ENCODE peak calls at places on chromosomes 3 and 15, in seven cellular contexts. I is sigmoid colon, V is H1, K is GM23338, X is endothelial cell of umbilical vein, H is K562, A is transverse colon. E is an unnamed sample.

GRCh38 chr3:184937611-184938010 is 125.6 kb downstream of the VPS8 start:
- DNase-seq in I (no peak), V (no peak), K (no peak), X (no peak), H (no peak), A (no peak), E (no peak)

GRCh38 chr3:7423995-7424394 is 563.1 kb downstream of the GRM7 start:
- DNase-seq in I (no peak), V (no peak), K (peak), X (no peak), H (no peak), A (no peak), E (no peak)

GRCh38 chr15:57861805-57862586 is 155.5 kb downstream of the POLR2M start:
- DNase-seq in I (no peak), V (no peak), K (no peak), X (peak), H (peak), A (no peak), E (no peak)

GRCh38 chr3:175526609-175527280 is 667.6 kb downstream of the NAALADL2 start:
- DNase-seq in I (no peak), V (no peak), K (peak), X (peak), H (no peak), A (no peak), E (no peak)

GRCh38 chr3:111676177-111677021 is 81.3 kb upstream of the ZBED2 start:
- DNase-seq in I (no peak), V (no peak), K (no peak), X (peak), H (no peak), A (peak), E (no peak)

GRCh38 chr15:33279613-33280205 is 31.1 kb upstream of the RYR3 start:
- DNase-seq in I (no peak), V (no peak), K (peak), X (peak), H (no peak), A (no peak), E (no peak)

GRCh38 chr3:61877359-61877770 is 316.0 kb downstream of the PTPRG start:
- DNase-seq in I (no peak), V (no peak), K (peak), X (no peak), H (no peak), A (no peak), E (no peak)

GRCh38 chr3:48565591-48566400 is 2.2 kb upstream of the UCN2 start:
- DNase-seq in I (no peak), V (no peak), K (no peak), X (no peak), H (no peak), A (no peak), E (no peak)

GRCh38 chr3:197337214-197337613 is 38.8 kb upstream of the DLG1 start:
- DNase-seq in I (no peak), V (peak), K (no peak), X (no peak), H (no peak), A (no peak), E (no peak)

GRCh38 chr3:45084820-45085816 is 59.0 kb downstream of the CLEC3B start:
- DNase-seq in I (no peak), V (no peak), K (no peak), X (no peak), H (no peak), A (no peak), E (no peak)

GRCh38 chr3:142577701-142578308 is 728 bp downstream of the ATR start:
- DNase-seq in I (no peak), V (no peak), K (peak), X (peak), H (no peak), A (no peak), E (no peak)

GRCh38 chr3:73136941-73137340 is 75.5 kb downstream of the EBLN2 start:
- DNase-seq in I (no peak), V (no peak), K (no peak), X (no peak), H (no peak), A (no peak), E (no peak)

GRCh38 chr15:96354731-96355560 is 24.4 kb downstream of the NR2F2 start:
- DNase-seq in I (no peak), V (no peak), K (no peak), X (peak), H (no peak), A (no peak), E (no peak)

GRCh38 chr3:195209083-195209835 is 61.7 kb downstream of the XXYLT1 start:
- DNase-seq in I (peak), V (peak), K (no peak), X (no peak), H (no peak), A (no peak), E (peak)

GRCh38 chr3:195207056-195207455 is 63.9 kb downstream of the XXYLT1 start:
- DNase-seq in I (no peak), V (peak), K (no peak), X (no peak), H (no peak), A (no peak), E (no peak)

GRCh38 chr3:195208183-195208582 is 62.8 kb downstream of the XXYLT1 start:
- DNase-seq in I (no peak), V (peak), K (no peak), X (no peak), H (no peak), A (peak), E (no peak)

GRCh38 chr3:195208631-195209030 is 62.3 kb downstream of the XXYLT1 start:
- DNase-seq in I (no peak), V (peak), K (no peak), X (no peak), H (no peak), A (no peak), E (no peak)

DNA sequence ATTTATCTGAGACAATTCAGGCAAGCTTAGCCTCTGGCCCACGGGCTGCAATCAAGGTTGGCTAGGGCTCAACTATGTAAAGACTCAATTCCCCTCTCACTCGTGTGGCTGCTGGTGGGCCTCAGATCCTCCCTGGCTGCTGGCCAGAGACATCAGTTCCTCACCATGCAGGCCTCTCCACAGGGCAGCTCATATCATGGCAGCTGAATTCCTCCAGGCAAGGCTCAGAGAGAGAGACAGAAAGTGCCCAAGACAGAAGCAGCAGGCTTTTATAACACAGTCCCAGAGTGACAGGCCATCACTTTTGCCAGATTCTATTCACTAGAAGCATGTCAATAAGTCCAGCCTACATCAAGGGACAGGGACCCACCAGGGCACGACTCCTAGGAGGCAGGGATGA is 63.2 kb downstream of the XXYLT1 start:
- DNase-seq in I (no peak), V (no peak), K (no peak), X (no peak), H (no peak), A (no peak), E (no peak)
- H3K27ac ChIP-seq in I (peak), V (no peak), K (no peak), X (no peak), H (no peak), A (peak), E (peak)

GRCh38 chr15:88845616-88846015 is 42.4 kb downstream of the ACAN start:
- DNase-seq in I (no peak), V (no peak), K (no peak), X (no peak), H (no peak), A (no peak), E (no peak)

GRCh38 chr15:88849376-88850122 is 45.8 kb downstream of the HAPLN3 start:
- DNase-seq in I (no peak), V (no peak), K (no peak), X (no peak), H (no peak), A (no peak), E (no peak)

GRCh38 chr15:88848203-88848602 is 45.0 kb downstream of the ACAN start:
- DNase-seq in I (no peak), V (no peak), K (no peak), X (no peak), H (no peak), A (no peak), E (no peak)

GRCh38 chr15:88844749-88845386 is 41.6 kb downstream of the ACAN start:
- DNase-seq in I (no peak), V (no peak), K (no peak), X (no peak), H (no peak), A (no peak), E (no peak)

DNA sequence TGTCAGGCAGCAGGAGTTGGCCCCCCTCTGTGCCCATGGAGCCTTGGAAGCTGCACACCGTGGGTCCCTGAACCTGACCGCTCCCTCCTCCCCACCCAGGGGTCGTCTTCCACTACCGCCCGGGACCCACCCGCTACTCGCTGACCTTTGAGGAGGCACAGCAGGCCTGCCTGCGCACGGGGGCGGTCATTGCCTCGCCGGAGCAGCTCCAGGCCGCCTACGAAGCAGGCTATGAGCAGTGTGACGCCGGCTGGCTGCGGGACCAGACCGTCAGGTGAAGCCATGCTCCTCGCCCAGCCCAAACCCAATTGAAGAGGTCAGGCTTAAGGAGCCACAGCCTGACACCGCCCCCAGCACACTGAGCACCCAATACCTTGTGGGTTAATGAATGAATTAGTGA is 43.9 kb downstream of the ACAN start:
- DNase-seq in I (no peak), V (no peak), K (no peak), X (no peak), H (no peak), A (no peak), E (no peak)
- TF ChIP-seq POLR2AphosphoS5 in I (no peak), V (no peak), K (no peak), X (no peak), H (no peak), A (no peak), E (no peak)

GRCh38 chr3:66037330-66037985 is 1.3 kb downstream of the MAGI1 start:
- DNase-seq in I (peak), V (peak), K (peak), X (peak), H (no peak), A (peak), E (no peak)

GRCh38 chr3:66038384-66038725 is 363 bp downstream of the MAGI1 start:
- DNase-seq in I (no peak), V (peak), K (no peak), X (no peak), H (no peak), A (no peak), E (no peak)

GRCh38 chr3:66035763-66036477 is 2.8 kb downstream of the MAGI1 start:
- DNase-seq in I (no peak), V (no peak), K (peak), X (no peak), H (no peak), A (no peak), E (no peak)

GRCh38 chr3:66037986-66038369 is 740 bp downstream of the MAGI1 start:
- DNase-seq in I (no peak), V (peak), K (no peak), X (no peak), H (peak), A (peak), E (no peak)

GRCh38 chr3:66036586-66037061 is 2.1 kb downstream of the MAGI1 start:
- DNase-seq in I (no peak), V (peak), K (peak), X (peak), H (no peak), A (no peak), E (no peak)
- H3K27ac ChIP-seq in I (peak), V (peak), K (peak), X (no peak), H (no peak), A (peak), E (peak)

DNA sequence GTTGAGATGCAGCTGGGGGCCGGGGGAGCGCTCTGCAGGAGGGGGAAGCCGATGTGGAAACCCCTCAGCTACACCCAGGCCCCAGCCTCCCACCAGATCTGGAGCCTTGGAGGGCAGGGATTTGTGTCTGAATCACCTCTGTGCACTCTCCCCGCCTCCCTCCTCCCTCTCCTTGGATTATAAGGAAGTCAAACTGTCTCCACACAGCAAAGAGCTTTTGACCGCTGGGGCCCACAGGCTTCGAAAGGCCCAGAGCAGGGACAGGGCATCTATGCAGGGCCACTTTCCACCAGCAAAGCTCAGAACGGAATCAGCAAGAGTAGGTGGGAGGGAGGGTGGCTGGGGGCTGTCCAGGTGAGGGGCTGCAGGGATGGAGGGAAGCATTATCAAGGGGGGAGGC is 68.9 kb downstream of the IQSEC1 start:
- DNase-seq in I (peak), V (no peak), K (no peak), X (no peak), H (no peak), A (peak), E (peak)
- TF ChIP-seq POLR2AphosphoS5 in I (no peak), V (no peak), K (no peak), X (no peak), H (no peak), A (no peak), E (no peak)

GRCh38 chr3:58387650-58388546 is 45.7 kb downstream of the PDHB start:
- DNase-seq in I (no peak), V (no peak), K (no peak), X (peak), H (no peak), A (no peak), E (no peak)

GRCh38 chr3:58383904-58384303 is 49.7 kb downstream of the PDHB start:
- DNase-seq in I (no peak), V (no peak), K (no peak), X (no peak), H (no peak), A (no peak), E (no peak)

GRCh38 chr3:58388550-58389061 is 45.0 kb downstream of the PDHB start:
- DNase-seq in I (no peak), V (no peak), K (peak), X (peak), H (no peak), A (no peak), E (no peak)

GRCh38 chr3:58384381-58385090 is 49.1 kb downstream of the PDHB start:
- DNase-seq in I (no peak), V (no peak), K (no peak), X (no peak), H (no peak), A (no peak), E (no peak)

GRCh38 chr3:58386966-58387365 is 46.7 kb downstream of the PDHB start:
- DNase-seq in I (no peak), V (no peak), K (peak), X (peak), H (no peak), A (peak), E (no peak)
- H3K27ac ChIP-seq in I (peak), V (no peak), K (peak), X (peak), H (no peak), A (peak), E (peak)

GRCh38 chr3:46724360-46724890 is 6.8 kb upstream of the PRSS50 start:
- DNase-seq in I (no peak), V (no peak), K (no peak), X (no peak), H (no peak), A (no peak), E (no peak)
- TF ChIP-seq POLR2AphosphoS5 in I (no peak), V (no peak), K (no peak), X (no peak), H (no peak), A (no peak), E (no peak)

GRCh38 chr15:91852741-91853500 is 587 bp upstream of the SLCO3A1 start:
- DNase-seq in I (peak), V (peak), K (peak), X (peak), H (peak), A (peak), E (peak)
- H3K27ac ChIP-seq in I (peak), V (no peak), K (no peak), X (no peak), H (no peak), A (peak), E (peak)